ENCODE peak calls at places on chromosome 22, in nine cellular contexts. V is SK-N-SH, A is HepG2, Y is spleen, B is fibroblast of pulmonary artery, H is kidney epithelial cell, D is tibial nerve, P is adrenal gland, X is BE2C. F is an unnamed sample.

GRCh38 chr22:48950151-48950915 is 877.3 kb downstream of the BRD1 start:
- DNase-seq in P (no peak), X (no peak), B (no peak), D (no peak), H (no peak), A (no peak), Y (peak), V (no peak), F (no peak)

GRCh38 chr22:18056161-18056666 is 21.6 kb upstream of the PEX26 start:
- DNase-seq in D (no peak), B (no peak), Y (peak), H (no peak), A (peak), P (peak), X (peak), V (peak), F (peak)

GRCh38 chr22:22076937-22077703 is 94.5 kb upstream of the TOP3B start:
- DNase-seq in H (no peak), A (no peak), X (no peak), D (no peak), Y (no peak), P (no peak), B (peak), V (peak), F (peak)

GRCh38 chr22:49815641-49816071 is 12.0 kb downstream of the BRD1 start:
- DNase-seq in B (no peak), V (no peak), A (no peak), X (no peak), Y (no peak), H (no peak), D (no peak), P (no peak), F (no peak)

GRCh38 chr22:19357270-19358105 is 66.0 kb upstream of the CLTCL1 start:
- DNase-seq in X (no peak), H (no peak), Y (no peak), V (no peak), A (no peak), P (no peak), B (no peak), D (no peak), F (no peak)

GRCh38 chr22:19285831-19286230 is 5.7 kb downstream of the CLTCL1 start:
- DNase-seq in B (no peak), V (no peak), D (no peak), A (no peak), P (no peak), X (no peak), Y (no peak), H (no peak), F (peak)

GRCh38 chr22:25070870-25071465 is 118.5 kb downstream of the KIAA1671 start:
- DNase-seq in V (no peak), Y (no peak), B (no peak), P (no peak), X (no peak), H (no peak), D (no peak), A (no peak), F (peak)

GRCh38 chr22:19801340-19802000 is 40.9 kb downstream of the TBX1 start:
- DNase-seq in A (no peak), V (peak), D (no peak), P (no peak), B (no peak), Y (peak), H (no peak), X (no peak), F (peak)

GRCh38 chr22:33110562-33111163 is 52.5 kb upstream of the SYN3 start:
- DNase-seq in P (peak), B (no peak), H (no peak), A (no peak), Y (no peak), V (no peak), X (no peak), D (no peak), F (no peak)

GRCh38 chr22:40193429-40194421 is 16.0 kb downstream of the TNRC6B start:
- DNase-seq in B (peak), V (no peak), H (no peak), X (no peak), A (no peak), Y (no peak), P (peak), D (no peak), F (peak)

GRCh38 chr22:21448627-21449416 is 18.4 kb upstream of the TMEM191C start:
- DNase-seq in V (no peak), X (no peak), Y (no peak), B (no peak), D (no peak), P (no peak), A (no peak), H (no peak), F (no peak)

GRCh38 chr22:42069801-42070516 is 653 bp downstream of the NAGA start:
- DNase-seq in P (no peak), Y (peak), B (no peak), V (no peak), X (no peak), H (no peak), D (no peak), A (no peak), F (no peak)

GRCh38 chr22:39115976-39116621 is 19.1 kb downstream of the APOBEC3H start:
- DNase-seq in H (no peak), Y (no peak), P (no peak), X (no peak), A (no peak), V (no peak), B (no peak), D (no peak), F (no peak)

GRCh38 chr22:41204992-41205900 is at the start of gene L3MBTL2:
- DNase-seq in H (peak), B (peak), Y (peak), D (peak), A (peak), V (peak), X (peak), P (peak), F (peak)

GRCh38 chr22:49855491-49855911 is 1.9 kb downstream of the ZBED4 start:
- DNase-seq in X (no peak), A (no peak), V (no peak), P (no peak), H (no peak), Y (peak), B (peak), D (no peak), F (peak)

GRCh38 chr22:40452730-40453487 is 82.5 kb downstream of the SGSM3 start:
- DNase-seq in H (no peak), A (no peak), B (peak), D (no peak), X (no peak), Y (no peak), V (no peak), P (no peak), F (peak)

GRCh38 chr22:32202539-32203180 is 2.2 kb downstream of the RFPL2 start:
- DNase-seq in X (peak), H (peak), V (peak), A (peak), B (peak), D (no peak), Y (no peak), P (no peak), F (peak)

GRCh38 chr22:36466258-36466657 is 15.2 kb downstream of the TXN2 start:
- DNase-seq in Y (no peak), V (no peak), X (no peak), P (no peak), D (no peak), B (no peak), H (no peak), A (no peak), F (no peak)
- H3K4me3 ChIP-seq in Y (no peak), V (no peak), X (no peak), P (no peak), D (no peak), B (no peak), H (no peak), A (no peak), F (no peak)

GRCh38 chr22:26986884-26987283 is 329.5 kb downstream of the MIAT start:
- DNase-seq in V (no peak), Y (no peak), P (no peak), B (no peak), D (no peak), X (no peak), H (no peak), A (no peak), F (no peak)
- TF ChIP-seq CTCF in V (no peak), Y (no peak), P (no peak), B (no peak), D (no peak), X (no peak), H (no peak), A (no peak), F (no peak)

GRCh38 chr22:30864441-30865420 is 103.8 kb downstream of the MORC2 start:
- DNase-seq in P (peak), Y (peak), V (peak), B (no peak), H (no peak), X (no peak), D (no peak), A (no peak), F (no peak)
- H3K4me3 ChIP-seq in P (no peak), Y (no peak), V (no peak), B (no peak), H (no peak), X (no peak), D (no peak), A (no peak), F (no peak)

DNA sequence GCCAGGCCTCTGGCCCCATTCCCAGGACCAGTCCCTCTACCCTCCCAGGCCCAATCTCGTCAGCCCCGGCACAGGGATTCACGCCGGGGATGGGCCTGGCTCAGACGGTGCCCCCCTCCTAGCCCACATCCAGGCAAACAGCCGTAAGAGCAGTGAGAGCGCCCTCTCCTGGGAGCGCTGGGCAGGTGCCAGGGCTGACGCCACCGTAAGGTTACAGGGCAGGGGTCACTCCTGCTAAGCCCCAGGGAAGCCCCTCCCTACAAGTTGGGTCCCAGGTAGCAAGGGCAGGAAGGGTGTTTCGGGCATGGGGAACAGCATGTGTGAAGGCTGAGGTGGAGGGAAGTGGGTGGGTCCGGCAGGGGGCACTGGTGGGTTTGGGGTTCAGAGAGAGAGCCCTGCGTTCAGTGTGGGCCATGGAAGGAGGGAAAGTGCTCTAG is 19.2 kb upstream of the PPARA start:
- DNase-seq in V (peak), B (no peak), D (no peak), A (no peak), X (no peak), P (no peak), Y (no peak), H (no peak), F (no peak)
- TF ChIP-seq CTCF in V (peak), B (peak), D (no peak), A (peak), X (peak), P (peak), Y (no peak), H (peak), F (peak)

F was measured in fibroblast of the aortic adventitia.